ENCODE peak calls at places on chromosomes 11 and 22, in six cellular contexts. R is body of pancreas, I is esophagus squamous epithelium, V is IMR-90, T is sigmoid colon, Y is A549. C is an unnamed sample.

GRCh38 chr11:7890417-7891179 is 40.5 kb downstream of the OR10A6 start:
- DNase-seq in R (no peak), I (no peak), V (no peak), T (no peak), Y (no peak), C (no peak)

GRCh38 chr22:22042009-22042408 is 59.4 kb upstream of the TOP3B start:
- DNase-seq in R (no peak), I (no peak), V (peak; percentile 23), T (no peak), Y (no peak), C (no peak)

GRCh38 chr11:132123854-132124835 is 753.7 kb downstream of the NTM start:
- DNase-seq in R (no peak), I (no peak), V (no peak), T (no peak), Y (no peak), C (no peak)

GRCh38 chr22:19631899-19632670 is 82.2 kb upstream of the SEPTIN5 start:
- DNase-seq in R (no peak), I (no peak), V (peak; percentile 27), T (peak; percentile 43), Y (peak; percentile 51), C (no peak)

GRCh38 chr11:130431806-130432205 is 3.4 kb upstream of the ADAMTS8 start:
- DNase-seq in R (no peak), I (no peak), V (peak; percentile 76), T (no peak), Y (no peak), C (no peak)

GRCh38 chr11:2523821-2524391 is 79.1 kb downstream of the KCNQ1 start:
- DNase-seq in R (peak; percentile 9), I (no peak), V (no peak), T (peak; percentile 52), Y (no peak), C (peak; percentile 18)

GRCh38 chr22:41873391-41873790 is 40.5 kb downstream of the SREBF2 start:
- DNase-seq in R (no peak), I (no peak), V (no peak), T (no peak), Y (no peak), C (no peak)

GRCh38 chr22:35601743-35602633 is 15.1 kb downstream of the MB start:
- DNase-seq in R (peak; percentile 22), I (no peak), V (peak; percentile 72), T (no peak), Y (peak; percentile 43), C (peak; percentile 66)

GRCh38 chr11:90204832-90205646 is 17.8 kb downstream of the CHORDC1 start:
- DNase-seq in R (no peak), I (no peak), V (peak; percentile 66), T (no peak), Y (peak; percentile 69), C (no peak)

GRCh38 chr11:57567512-57568329 is at the start of gene UBE2L6:
- DNase-seq in R (peak; percentile 80), I (peak; percentile 21), V (no peak), T (peak; percentile 74), Y (peak; percentile 76), C (peak; percentile 79)

GRCh38 chr11:57567210-57567511 is 311 bp downstream of the UBE2L6 start:
- DNase-seq in R (no peak), I (no peak), V (peak; percentile 13), T (peak; percentile 68), Y (no peak), C (no peak)

GRCh38 chr11:57568330-57568766 is 876 bp upstream of the UBE2L6 start:
- DNase-seq in R (no peak), I (no peak), V (peak; percentile 67), T (peak; percentile 90), Y (no peak), C (no peak)

GRCh38 chr11:57566564-57567209 is 785 bp downstream of the UBE2L6 start:
- DNase-seq in R (no peak), I (no peak), V (no peak), T (no peak), Y (no peak), C (no peak)

GRCh38 chr11:57566035-57566504 is 1.4 kb downstream of the UBE2L6 start:
- DNase-seq in R (no peak), I (no peak), V (peak; percentile 63), T (no peak), Y (no peak), C (peak; percentile 38)
- TF ChIP-seq POLR2A in R (peak; percentile 9), I (peak; percentile 26), V (no peak), T (no peak), Y (no peak), C (no peak)

DNA sequence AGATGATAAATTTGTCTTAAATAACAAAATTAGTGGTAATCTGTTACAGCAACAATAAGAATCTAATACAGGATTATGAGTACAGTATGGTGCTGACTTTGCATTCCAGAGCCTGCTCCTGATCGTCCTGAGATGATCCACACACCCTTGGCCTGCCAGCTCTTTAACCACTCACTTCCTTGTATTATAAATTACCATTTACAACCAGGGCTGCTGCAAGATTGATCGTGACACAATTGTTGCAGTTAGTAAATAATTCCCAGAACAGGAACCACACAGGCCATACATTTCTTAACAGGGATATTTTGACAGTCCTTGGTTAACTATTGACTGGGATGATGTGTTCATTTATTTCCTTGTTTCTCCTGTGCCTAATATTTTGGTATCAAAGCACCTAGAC is 3.8 kb upstream of the CBLIF start:
- DNase-seq in R (no peak), I (no peak), V (no peak), T (no peak), Y (peak; percentile 44), C (no peak)
- H3K27ac ChIP-seq in R (no peak overlapping the region), I (no peak overlapping the region), V (no peak overlapping the region), T (no peak overlapping the region), Y (no peak overlapping the region), C (no peak overlapping the region)

GRCh38 chr22:50673231-50674126 is 856 bp downstream of the SHANK3 start:
- DNase-seq in R (no peak), I (no peak), V (no peak), T (no peak), Y (no peak), C (peak; percentile 37)

GRCh38 chr22:50674606-50675552 is 2.3 kb downstream of the SHANK3 start:
- DNase-seq in R (peak; percentile 56), I (no peak), V (no peak), T (no peak), Y (peak; percentile 50), C (no peak)

GRCh38 chr22:50672471-50673230 is at the start of gene SHANK3:
- DNase-seq in R (no peak), I (no peak), V (no peak), T (peak; percentile 77), Y (no peak), C (peak; percentile 55)

GRCh38 chr22:50675553-50676199 is 3.1 kb downstream of the SHANK3 start:
- DNase-seq in R (no peak), I (no peak), V (no peak), T (no peak), Y (no peak), C (no peak)

DNA sequence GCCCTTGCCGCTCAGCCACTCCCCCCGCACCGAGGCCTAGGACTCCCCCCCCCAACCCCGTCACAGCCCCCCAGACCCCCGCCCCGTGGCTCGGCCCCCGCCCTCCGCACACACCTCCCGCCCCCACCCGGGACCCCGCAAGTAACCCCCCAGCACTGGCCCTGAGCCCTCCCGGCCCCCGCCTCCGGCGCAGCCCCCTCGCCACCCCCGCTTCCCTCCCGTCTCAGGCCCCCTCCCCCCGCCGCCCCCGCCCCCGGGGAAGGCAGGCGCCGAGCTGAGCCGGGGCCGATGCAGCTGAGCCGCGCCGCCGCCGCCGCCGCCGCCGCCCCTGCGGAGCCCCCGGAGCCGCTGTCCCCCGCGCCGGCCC is 1.5 kb downstream of the SHANK3 start:
- DNase-seq in R (no peak), I (no peak), V (no peak), T (no peak), Y (no peak), C (no peak)
- H3K4me3 ChIP-seq in R (no peak overlapping the region), I (peak overlapping the region; percentile 48), V (no peak overlapping the region), T (peak overlapping the region; percentile 41), Y (peak overlapping the region; percentile 58), C (peak overlapping the region; percentile 47)

DNA sequence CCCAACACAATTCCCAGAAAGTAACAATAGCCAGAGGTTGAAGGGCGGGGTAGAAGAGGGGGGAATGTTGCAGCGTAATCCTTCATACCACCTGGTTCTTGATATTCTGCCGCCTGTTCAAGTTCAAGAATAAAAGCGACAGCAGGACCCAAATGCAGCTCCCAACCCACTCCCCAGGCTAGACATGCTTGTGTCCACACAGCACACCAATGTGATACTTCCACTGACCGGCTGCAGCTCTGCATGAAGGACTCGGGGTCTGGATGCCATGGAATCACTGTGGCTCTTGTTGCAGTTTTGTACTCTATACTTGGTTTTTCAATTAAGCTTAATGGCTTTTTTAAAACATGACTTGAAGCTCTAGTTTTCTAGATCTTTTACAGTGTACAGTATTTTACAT is 6.5 kb downstream of the SRPRA start:
- DNase-seq in R (no peak), I (no peak), V (no peak), T (no peak), Y (no peak), C (no peak)
- TF ChIP-seq POLR2A in R (no peak), I (no peak), V (no peak), T (no peak), Y (no peak), C (no peak)